ENCODE peak calls at places on chromosomes 7 and 10, in five cellular contexts. U is stomach, L is GM13977, P is NCI-H1930, A is NCI-H345. H is an unnamed sample.
A peak's percentile ranks its signal among the peaks of the same experiment; 100 is the strongest.

GRCh38 chr10:67772894-67773511 is 65.0 kb downstream of the DNAJC12 start:
- DNase-seq in L (peak; percentile 67), U (no peak), P (no peak), A (no peak), H (peak; percentile 60)

GRCh38 chr7:50534690-50535290 is 30.4 kb downstream of the DDC start:
- DNase-seq in P (peak; percentile 36), A (no peak), L (no peak), U (no peak), H (no peak)

GRCh38 chr10:88245974-88246511 is 337.1 kb downstream of the RNLS start:
- DNase-seq in U (no peak), P (no peak), L (no peak), A (no peak), H (no peak)

GRCh38 chr7:102439963-102440795 is 6.8 kb downstream of the ORAI2 start:
- DNase-seq in P (no peak), A (no peak), U (no peak), L (no peak), H (no peak)

GRCh38 chr7:128446306-128446705 is 9.4 kb upstream of the HILPDA start:
- DNase-seq in U (no peak), L (no peak), A (peak; percentile 6), P (no peak), H (no peak)

GRCh38 chr10:97042716-97043562 is 142.8 kb downstream of the SLIT1 start:
- DNase-seq in U (no peak), A (no peak), P (no peak), L (no peak), H (no peak)

GRCh38 chr10:95569368-95569767 is 8.2 kb upstream of the SORBS1 start:
- DNase-seq in A (no peak), U (no peak), L (no peak), P (no peak), H (no peak)

GRCh38 chr7:44157116-44158059 is 16.3 kb upstream of the MYL7 start:
- DNase-seq in P (no peak), U (no peak), A (no peak), L (no peak), H (no peak)

GRCh38 chr10:102009801-102010425 is 46.1 kb downstream of the ARMH3 start:
- DNase-seq in L (peak; percentile 75), U (peak; percentile 47), P (peak; percentile 13), A (peak; percentile 49), H (peak; percentile 80)

GRCh38 chr7:24574365-24574764 is 1.1 kb downstream of the PALS2 start:
- DNase-seq in P (no peak), A (no peak), U (no peak), L (peak; percentile 20), H (no peak)

GRCh38 chr10:129193148-129193547 is 273.9 kb upstream of the MGMT start:
- DNase-seq in A (no peak), U (no peak), P (no peak), L (no peak), H (no peak)

GRCh38 chr7:27172823-27173411 is 1.2 kb downstream of the HOXA10 start:
- DNase-seq in A (peak; percentile 29), U (peak; percentile 20), P (no peak), L (no peak), H (no peak)

GRCh38 chr7:48183370-48183743 is 12.1 kb downstream of the ABCA13 start:
- DNase-seq in A (peak; percentile 50), P (no peak), U (no peak), L (no peak), H (no peak)

GRCh38 chr10:122480146-122480833 is 18.9 kb downstream of the HTRA1 start:
- DNase-seq in P (no peak), A (no peak), U (no peak), L (no peak), H (no peak)

GRCh38 chr7:29091722-29092121 is 54.6 kb downstream of the CPVL start:
- DNase-seq in P (no peak), U (no peak), L (peak; percentile 70), A (no peak), H (peak; percentile 65)

GRCh38 chr7:194257-194995 is 2.1 kb downstream of the FAM20C start:
- DNase-seq in U (peak; percentile 63), A (no peak), P (no peak), L (no peak), H (no peak)

GRCh38 chr7:107430057-107430456 is 39.8 kb upstream of the GPR22 start:
- DNase-seq in L (no peak), U (no peak), A (no peak), P (no peak), H (no peak)

GRCh38 chr10:69866246-69866687 is 64.6 kb downstream of the COL13A1 start:
- DNase-seq in U (no peak), P (no peak), A (no peak), L (no peak), H (no peak)

GRCh38 chr7:47866120-47866519 is 82.1 kb downstream of the PKD1L1 start:
- DNase-seq in P (no peak), U (no peak), L (no peak), A (no peak), H (no peak)

GRCh38 chr10:61751599-61751998 is 88.9 kb downstream of the CABCOCO1 start:
- DNase-seq in U (no peak), P (no peak), A (no peak), L (no peak), H (no peak)

GRCh38 chr10:1390200-1390599 is 334.0 kb downstream of the WDR37 start:
- DNase-seq in A (no peak), L (no peak), U (no peak), P (no peak), H (no peak)

GRCh38 chr10:24723788-24724380 is at the start of gene ARHGAP21:
- DNase-seq in P (no peak), U (peak; percentile 71), L (peak; percentile 75), A (peak; percentile 60), H (peak; percentile 51)

GRCh38 chr7:16492513-16493062 is 27.1 kb upstream of the SOSTDC1 start:
- DNase-seq in L (no peak), P (no peak), A (no peak), U (no peak), H (no peak)

GRCh38 chr7:90473819-90474218 is 4.4 kb downstream of the PTTG1IP2 start:
- DNase-seq in U (no peak), P (no peak), A (no peak), L (no peak), H (no peak)

GRCh38 chr7:150946826-150947750 is 31.0 kb downstream of the KCNH2 start:
- DNase-seq in U (no peak), L (no peak), A (no peak), P (no peak), H (no peak)

GRCh38 chr7:45188736-45189135 is 31.1 kb downstream of the RAMP3 start:
- DNase-seq in L (no peak), A (no peak), P (no peak), U (peak; percentile 17), H (no peak)

GRCh38 chr10:76086571-76087260 is 655.3 kb downstream of the LRMDA start:
- DNase-seq in A (no peak), P (no peak), U (no peak), L (no peak), H (no peak)

GRCh38 chr10:101843032-101843991 is at the start of gene KCNIP2:
- DNase-seq in L (peak; percentile 91), A (peak; percentile 47), U (no peak), P (peak; percentile 51), H (no peak)

GRCh38 chr10:56646301-56646700 is 285.2 kb upstream of the ZWINT start:
- DNase-seq in U (no peak), A (no peak), L (no peak), P (no peak), H (no peak)

GRCh38 chr10:29600821-29601220 is 34.0 kb downstream of the SVIL start:
- DNase-seq in A (no peak), P (no peak), L (no peak), U (no peak), H (no peak)

GRCh38 chr10:118958559-118958958 is 71.0 kb upstream of the NANOS1 start:
- DNase-seq in L (no peak), P (no peak), A (no peak), U (no peak), H (no peak)

GRCh38 chr7:38232475-38233366 is 40.7 kb downstream of the TARP start:
- DNase-seq in L (peak; percentile 39), U (peak; percentile 40), P (no peak), A (no peak), H (no peak)

GRCh38 chr7:41188163-41189130 is 514.4 kb downstream of the INHBA start:
- DNase-seq in P (no peak), U (no peak), L (no peak), A (no peak), H (no peak)

GRCh38 chr7:99380823-99381663 is 6.5 kb downstream of the ARPC1B start:
- DNase-seq in A (no peak), P (no peak), U (peak; percentile 44), L (peak; percentile 87), H (peak; percentile 63)

GRCh38 chr10:129169115-129169514 is 297.9 kb upstream of the MGMT start:
- DNase-seq in L (no peak), A (no peak), P (no peak), U (no peak), H (no peak)

GRCh38 chr7:128904381-128905197 is 5.9 kb downstream of the KCP start:
- DNase-seq in P (peak; percentile 50), L (peak; percentile 90), A (peak; percentile 60), U (no peak), H (peak; percentile 86)

GRCh38 chr10:78250313-78251040 is 216.8 kb downstream of the RPS24 start:
- DNase-seq in P (no peak), L (no peak), A (peak; percentile 3), U (no peak), H (no peak)